ENCODE peak calls at places on chromosome 10, in five cellular contexts. R, B, O, G and N are unnamed samples.

GRCh38 chr10:86798636-86799035 is 42.2 kb downstream of the BMPR1A start:
- DNase-seq in G (peak), O (no peak), B (no peak), R (no peak), N (no peak)

GRCh38 chr10:11043446-11044127 is 25.9 kb downstream of the CELF2 start:
- DNase-seq in R (no peak), G (no peak), B (no peak), O (no peak), N (no peak)

GRCh38 chr10:110006358-110007170 is 1.2 kb upstream of the ADD3 start:
- DNase-seq in O (no peak), R (no peak), B (no peak), G (no peak), N (no peak)

GRCh38 chr10:81251457-81252115 is 623.4 kb upstream of the NRG3 start:
- DNase-seq in B (no peak), R (no peak), G (no peak), O (no peak), N (no peak)

GRCh38 chr10:49175587-49176309 is 12.4 kb downstream of the TMEM273 start:
- DNase-seq in B (no peak), G (no peak), O (no peak), R (no peak), N (no peak)

GRCh38 chr10:78407009-78407711 is 373.5 kb downstream of the RPS24 start:
- DNase-seq in G (no peak), O (no peak), R (peak), B (peak), N (peak)

GRCh38 chr10:110918633-110919348 is at the start of gene BBIP1:
- DNase-seq in O (peak), G (peak), R (no peak), B (peak), N (peak)

GRCh38 chr10:92594194-92594593 is 1.3 kb downstream of the KIF11 start:
- DNase-seq in R (no peak), B (no peak), O (no peak), G (no peak), N (no peak)

GRCh38 chr10:114471906-114472873 is 67.9 kb upstream of the AFAP1L2 start:
- DNase-seq in O (no peak), B (peak), R (no peak), G (no peak), N (peak)